ENCODE peak calls at places on chromosome 7, in four cellular contexts. H is ovary, O is GM12892, S is right lobe of liver. Y is an unnamed sample.

GRCh38 chr7:78379148-78379547 is 580.6 kb downstream of the PHTF2 start:
- DNase-seq in O (no peak), S (no peak), H (no peak), Y (no peak)

GRCh38 chr7:79290841-79291497 is 162.5 kb downstream of the MAGI2 start:
- DNase-seq in S (no peak), H (no peak), O (no peak), Y (no peak)

GRCh38 chr7:3682028-3682712 is 381.1 kb downstream of the SDK1 start:
- DNase-seq in H (no peak), S (no peak), O (no peak), Y (no peak)

GRCh38 chr7:158432369-158433270 is 155.0 kb downstream of the PTPRN2 start:
- DNase-seq in O (no peak), H (no peak), S (no peak), Y (no peak)

GRCh38 chr7:11835260-11835659 is 3.3 kb upstream of the THSD7A start:
- DNase-seq in S (no peak), O (no peak), H (no peak), Y (no peak)

GRCh38 chr7:120944826-120945562 is 5.6 kb upstream of the ING3 start:
- DNase-seq in O (no peak), H (no peak), S (no peak), Y (no peak)

GRCh38 chr7:71414490-71414889 is 282.5 kb downstream of the GALNT17 start:
- DNase-seq in H (no peak), S (no peak), O (no peak), Y (no peak)

GRCh38 chr7:142612264-142612881 is 136.9 kb upstream of the PRSS1 start:
- DNase-seq in H (no peak), O (no peak), S (no peak), Y (no peak)

GRCh38 chr7:137298464-137298794 is 45.1 kb downstream of the PTN start:
- DNase-seq in O (no peak), H (no peak), S (no peak), Y (no peak)

GRCh38 chr7:158740657-158741293 is 36.2 kb upstream of the NCAPG2 start:
- DNase-seq in H (peak), O (no peak), S (peak), Y (peak)

GRCh38 chr7:22730921-22731654 is 4.1 kb downstream of the IL6 start:
- DNase-seq in O (no peak), H (no peak), S (no peak), Y (no peak)

GRCh38 chr7:27107391-27107900 is 5.0 kb upstream of the HOXA2 start:
- DNase-seq in O (no peak), S (no peak), H (no peak), Y (no peak)

GRCh38 chr7:22361795-22362194 is 4.8 kb upstream of the RAPGEF5 start:
- DNase-seq in O (no peak), H (no peak), S (peak), Y (peak)

GRCh38 chr7:123682690-123683089 is 27.0 kb downstream of the LMOD2 start:
- DNase-seq in S (no peak), H (no peak), O (no peak), Y (no peak)

GRCh38 chr7:91242097-91242846 is 22.0 kb upstream of the FZD1 start:
- DNase-seq in H (no peak), O (no peak), S (no peak), Y (no peak)

GRCh38 chr7:157709531-157710251 is 372.9 kb downstream of the DNAJB6 start:
- DNase-seq in S (no peak), H (no peak), O (no peak), Y (no peak)

GRCh38 chr7:116356979-116357378 is 142.6 kb upstream of the CAV2 start:
- DNase-seq in O (no peak), H (no peak), S (no peak), Y (no peak)

GRCh38 chr7:138835087-138835486 is 37.1 kb upstream of the ATP6V0A4 start:
- DNase-seq in S (no peak), O (no peak), H (no peak), Y (no peak)

GRCh38 chr7:138834583-138834982 is 36.6 kb upstream of the ATP6V0A4 start:
- DNase-seq in O (no peak), H (no peak), S (no peak), Y (no peak)

GRCh38 chr7:138829335-138829734 is 31.3 kb upstream of the ATP6V0A4 start:
- DNase-seq in O (no peak), H (no peak), S (no peak), Y (no peak)

GRCh38 chr7:138833596-138833995 is 35.6 kb upstream of the ATP6V0A4 start:
- DNase-seq in O (no peak), S (no peak), H (no peak), Y (no peak)

DNA sequence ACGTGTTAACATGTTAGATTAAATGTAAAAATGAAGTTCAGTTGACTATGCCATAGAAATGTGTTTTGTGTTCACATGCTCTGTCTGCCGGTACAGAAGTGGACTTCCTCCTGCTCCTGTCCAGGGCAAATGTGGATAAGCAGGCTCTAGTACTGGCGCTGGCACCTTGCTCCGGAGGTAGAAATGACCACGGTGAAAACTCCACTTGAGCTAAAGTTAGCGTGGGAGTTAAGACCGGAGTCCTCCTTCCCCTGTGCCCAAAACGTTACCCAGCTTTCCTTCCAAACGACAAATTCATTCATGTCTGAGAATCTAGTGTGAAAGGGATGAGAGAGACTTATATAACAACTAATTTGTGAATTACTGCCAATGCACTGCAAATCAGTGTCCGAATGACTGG is 35.0 kb upstream of the ATP6V0A4 start:
- DNase-seq in H (no peak), O (no peak), S (no peak), Y (no peak)
- TF ChIP-seq POLR2A in H (no peak), O (no peak), S (no peak), Y (no peak)

DNA sequence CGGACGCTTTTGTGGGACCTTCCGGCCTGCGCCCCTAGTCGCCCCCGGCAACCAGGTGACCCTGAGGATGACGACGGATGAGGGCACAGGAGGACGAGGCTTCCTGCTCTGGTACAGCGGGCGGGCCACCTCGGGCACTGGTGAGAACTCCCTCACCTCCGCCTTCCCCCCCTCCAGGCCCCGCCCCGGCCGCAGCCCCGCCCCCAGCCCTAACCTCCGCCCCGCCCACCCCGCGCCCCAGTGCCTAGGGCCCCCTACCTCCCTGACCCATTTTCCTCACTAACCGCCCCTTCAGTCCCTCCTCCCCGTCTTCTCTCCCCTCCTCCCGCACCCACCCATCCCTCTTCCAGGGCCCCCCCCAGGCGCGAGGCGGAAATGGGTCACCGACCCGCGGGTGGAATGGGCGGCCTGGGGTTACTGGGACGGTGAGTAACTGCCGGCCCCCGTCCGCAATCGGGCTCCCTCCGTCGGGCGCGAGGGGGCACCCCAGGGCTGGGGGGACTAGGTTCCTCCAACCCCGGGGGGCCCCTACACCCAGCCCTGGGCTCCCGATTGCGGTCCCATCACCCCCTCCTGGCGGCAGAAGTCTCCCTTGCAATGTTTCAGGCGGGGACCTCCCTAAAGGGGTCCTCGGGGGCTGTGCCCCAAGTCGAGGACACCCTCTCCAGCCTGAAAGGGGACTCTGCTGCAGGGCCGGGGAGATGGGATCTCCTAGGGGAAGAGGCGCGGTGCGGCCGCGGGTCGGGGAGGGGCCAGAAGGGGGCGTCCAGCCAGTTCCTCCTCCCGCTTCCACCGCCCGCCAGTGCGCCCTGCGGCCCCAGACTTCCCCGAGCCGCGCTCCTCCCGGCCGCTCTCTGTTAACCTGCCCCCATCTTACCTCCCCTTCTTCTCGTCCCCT is 2.2 kb downstream of the PCOLCE start:
- DNase-seq in S (peak), O (peak), H (peak), Y (peak)
- TF ChIP-seq POLR2A in S (peak), O (no peak), H (peak), Y (no peak)

GRCh38 chr7:135169936-135170222 is 628 bp downstream of the CYREN start:
- DNase-seq in H (no peak), S (no peak), O (no peak), Y (no peak)

GRCh38 chr7:135170223-135170997 is at the start of gene CYREN:
- DNase-seq in S (peak), O (peak), H (peak), Y (peak)

GRCh38 chr7:135168489-135169140 is 1.9 kb downstream of the CYREN start:
- DNase-seq in S (no peak), O (no peak), H (no peak), Y (no peak)

GRCh38 chr7:135168001-135168400 is 2.5 kb downstream of the CYREN start:
- DNase-seq in H (no peak), O (no peak), S (peak), Y (no peak)

DNA sequence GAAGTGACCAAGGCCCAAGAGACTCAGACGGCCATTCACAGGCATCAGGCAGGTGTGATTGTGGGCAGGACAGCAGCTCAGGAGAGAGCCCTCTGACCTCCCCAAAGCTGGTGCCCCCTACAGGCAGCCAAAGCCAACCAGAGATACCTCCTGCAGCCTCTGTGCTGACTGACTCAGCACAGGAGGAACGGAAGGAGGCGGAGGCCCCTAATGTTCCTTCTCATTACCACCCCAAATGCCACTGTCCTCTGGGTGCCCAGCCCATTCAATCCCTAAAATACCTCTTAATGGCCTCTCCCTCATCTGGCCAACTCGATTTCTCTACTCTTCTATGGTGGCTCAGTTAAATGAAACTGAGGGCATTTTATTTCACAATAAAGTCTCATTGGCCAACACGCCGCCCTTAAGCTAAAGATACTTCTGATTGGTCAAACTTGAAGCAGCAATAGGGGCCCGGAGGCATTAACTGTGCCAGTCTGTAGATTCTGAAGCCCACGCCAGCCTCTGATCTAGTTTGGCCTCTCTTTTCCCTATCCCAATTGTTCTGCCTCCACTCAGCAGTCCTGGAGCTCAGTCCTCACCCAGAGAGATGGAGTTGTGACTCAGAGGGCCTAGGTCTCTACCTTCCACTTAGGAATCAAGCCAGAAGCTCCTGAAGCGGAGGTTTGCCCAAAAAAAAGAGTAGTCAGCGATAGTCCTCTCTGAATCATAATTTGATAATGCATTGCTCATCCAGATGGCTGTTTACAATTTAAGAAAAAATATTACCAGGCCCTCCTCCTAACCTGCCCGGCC is 1.2 kb downstream of the CYREN start:
- DNase-seq in H (no peak), S (peak), O (peak), Y (no peak)
- TF ChIP-seq POLR2A in H (no peak), S (no peak), O (no peak), Y (no peak)

GRCh38 chr7:816751-817671 is 15.3 kb upstream of the SUN1 start:
- DNase-seq in H (no peak), S (peak), O (peak), Y (peak)

GRCh38 chr7:820341-820740 is 11.9 kb upstream of the SUN1 start:
- DNase-seq in S (no peak), O (no peak), H (no peak), Y (no peak)

GRCh38 chr7:818031-818699 is 14.1 kb upstream of the SUN1 start:
- DNase-seq in S (no peak), H (no peak), O (no peak), Y (no peak)

GRCh38 chr7:815284-816216 is 16.7 kb upstream of the SUN1 start:
- DNase-seq in O (no peak), S (peak), H (peak), Y (peak)

GRCh38 chr7:816300-816750 is 16.0 kb upstream of the SUN1 start:
- DNase-seq in S (peak), H (peak), O (peak), Y (peak)
- TF ChIP-seq POLR2A in S (peak), H (peak), O (peak), Y (peak)

GRCh38 chr7:99437946-99438572 is 539 bp downstream of the PTCD1 start:
- DNase-seq in S (no peak), O (no peak), H (peak), Y (no peak)

GRCh38 chr7:99433158-99433557 is 5.4 kb downstream of the PTCD1 start:
- DNase-seq in O (no peak), H (no peak), S (no peak), Y (no peak)

GRCh38 chr7:99440195-99440594 is 1.5 kb downstream of the CPSF4 start:
- DNase-seq in S (no peak), O (no peak), H (no peak), Y (no peak)

GRCh38 chr7:99438573-99439480 is at the start of the genes CPSF4 and PTCD1:
- DNase-seq in H (peak), O (peak), S (peak), Y (peak)
- TF ChIP-seq POLR2A in H (peak), O (peak), S (peak), Y (peak)

GRCh38 chr7:6162331-6162620 is 110.1 kb downstream of the CYTH3 start:
- DNase-seq in O (no peak), S (no peak), H (no peak), Y (peak)
- TF ChIP-seq POLR2A in O (no peak), S (no peak), H (no peak), Y (no peak)

GRCh38 chr7:8126768-8127167 is 135.2 kb downstream of the ICA1 start:
- DNase-seq in O (no peak), H (no peak), S (no peak), Y (no peak)

GRCh38 chr7:8129323-8129659 is 132.7 kb downstream of the ICA1 start:
- DNase-seq in H (no peak), O (no peak), S (no peak), Y (no peak)

GRCh38 chr7:8125680-8126444 is 136.1 kb downstream of the ICA1 start:
- DNase-seq in H (no peak), S (peak), O (peak), Y (peak)

GRCh38 chr7:8130663-8131062 is 131.3 kb downstream of the ICA1 start:
- DNase-seq in S (no peak), H (no peak), O (no peak), Y (no peak)

GRCh38 chr7:8128457-8129322 is 133.3 kb downstream of the ICA1 start:
- DNase-seq in H (no peak), S (no peak), O (no peak), Y (no peak)
- TF ChIP-seq POLR2A in H (no peak), S (no peak), O (peak), Y (no peak)

GRCh38 chr7:6027806-6028365 is 3.3 kb upstream of the ANKRD61 start:
- DNase-seq in H (no peak), O (no peak), S (no peak), Y (no peak)

GRCh38 chr7:6023974-6024435 is 7.2 kb upstream of the ANKRD61 start:
- DNase-seq in H (no peak), S (no peak), O (no peak), Y (no peak)

GRCh38 chr7:6026917-6027316 is 4.3 kb upstream of the ANKRD61 start:
- DNase-seq in O (no peak), H (no peak), S (no peak), Y (no peak)

GRCh38 chr7:6028563-6028962 is 2.6 kb upstream of the ANKRD61 start:
- DNase-seq in H (no peak), O (no peak), S (no peak), Y (no peak)

DNA sequence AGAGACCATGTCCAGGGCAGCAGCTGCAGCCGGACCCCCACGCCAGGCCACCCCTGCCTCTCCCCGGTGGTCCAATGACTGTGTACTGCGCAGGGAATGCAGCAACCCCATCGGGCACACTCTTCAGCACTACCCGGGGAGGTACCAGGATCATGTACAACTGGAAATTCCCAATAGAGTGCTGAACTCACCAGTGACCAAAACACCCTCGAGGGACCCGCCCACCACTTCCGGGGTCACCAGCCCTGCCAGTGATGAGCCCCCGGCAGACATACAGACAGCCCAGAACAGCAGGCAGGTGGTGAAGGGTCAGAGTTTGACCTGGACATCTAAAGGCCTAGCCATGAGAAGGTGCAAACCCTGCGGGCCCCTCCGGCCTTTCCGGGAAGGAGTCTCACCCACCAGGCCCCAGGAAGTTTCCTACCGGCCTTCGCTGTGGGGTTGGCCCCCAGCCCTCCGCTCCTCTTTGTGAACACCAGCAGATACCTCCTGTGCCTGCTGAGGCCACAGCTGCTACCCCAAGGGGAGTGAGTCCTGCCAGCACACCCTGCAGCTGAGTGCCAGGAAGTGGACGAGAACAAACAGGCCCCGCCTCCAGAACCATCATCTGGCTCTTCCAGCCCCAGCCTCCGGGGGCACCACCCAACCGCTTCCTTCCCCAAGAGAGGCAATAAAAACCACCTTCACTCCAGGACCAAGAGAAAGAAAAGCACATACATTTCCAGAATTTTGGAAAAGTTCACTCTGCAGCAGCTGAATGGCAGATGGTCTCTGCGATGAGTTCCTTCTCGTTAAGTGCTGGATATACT is 5.0 kb upstream of the ANKRD61 start:
- DNase-seq in S (peak), H (no peak), O (peak), Y (peak)
- TF ChIP-seq POLR2A in S (no peak), H (no peak), O (peak), Y (no peak)

DNA sequence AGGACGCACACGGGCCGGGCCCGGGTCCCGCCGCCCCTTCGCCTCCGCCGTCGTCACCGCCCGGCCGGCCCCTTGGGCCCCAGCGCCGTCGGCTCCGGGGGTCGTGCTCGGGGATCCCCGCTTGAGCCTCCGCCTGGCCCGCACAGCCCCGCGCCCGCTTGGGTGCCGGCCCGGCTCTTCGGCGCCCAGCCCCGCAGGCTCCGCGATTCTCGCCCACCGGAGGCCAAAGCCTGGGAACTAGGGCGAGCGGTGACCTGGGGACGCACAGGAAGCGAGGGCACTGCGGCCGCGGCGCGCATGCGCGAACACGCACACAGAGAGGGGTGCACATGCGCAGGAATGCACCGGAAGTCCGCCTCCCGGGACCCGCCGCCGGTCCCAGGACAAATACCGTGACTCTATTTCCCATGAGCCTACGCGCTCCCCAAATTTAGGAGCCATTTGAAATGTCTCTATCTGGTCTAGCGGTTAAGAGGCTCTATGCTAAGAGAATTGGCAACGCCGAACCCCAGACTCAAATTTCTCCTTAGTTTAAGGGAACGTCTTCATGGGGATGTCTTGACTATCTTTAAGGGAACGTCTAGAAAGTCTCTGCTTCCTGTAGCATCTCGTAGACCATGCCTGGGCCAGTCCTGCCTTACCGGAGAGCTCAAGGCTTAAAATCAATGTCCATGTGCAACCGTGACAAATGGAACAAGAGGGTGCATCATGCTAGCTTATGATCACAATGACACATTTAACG is at the start of gene ZNF12:
- DNase-seq in H (peak), O (peak), S (peak), Y (peak)
- TF ChIP-seq POLR2A in H (peak), O (peak), S (peak), Y (peak)